ENCODE peak calls at places on chromosomes 11 and 22, in five cellular contexts. B is GM23248, X is fibroblast of lung, Q is HCT116, I is mammary epithelial cell. O is an unnamed sample.

GRCh38 chr11:22666700-22667439 is 459 bp downstream of the GAS2 start:
- DNase-seq in X (peak; percentile 43), B (peak; percentile 20), Q (no peak), I (no peak), O (no peak)

GRCh38 chr11:100849009-100849913 is 162.2 kb downstream of the ARHGAP42 start:
- DNase-seq in B (peak; percentile 87), Q (no peak), I (no peak), X (peak; percentile 83), O (peak; percentile 49)

GRCh38 chr11:95567685-95568084 is 221.9 kb downstream of the FAM76B start:
- DNase-seq in Q (no peak), B (peak; percentile 81), I (no peak), X (peak; percentile 77), O (no peak)

GRCh38 chr11:131447268-131447667 is 76.9 kb downstream of the NTM start:
- DNase-seq in Q (no peak), X (no peak), I (no peak), B (no peak), O (no peak)

GRCh38 chr22:23521442-23522113 is 58.5 kb downstream of the IGLL1 start:
- DNase-seq in I (peak; percentile 66), B (peak; percentile 99), Q (peak; percentile 46), X (peak; percentile 84), O (peak; percentile 100)

GRCh38 chr11:3166268-3167142 is 1.4 kb upstream of the OSBPL5 start:
- DNase-seq in Q (no peak), B (no peak), I (no peak), X (no peak), O (peak; percentile 62)

GRCh38 chr11:106998126-106998525 is 20.1 kb downstream of the GUCY1A2 start:
- DNase-seq in I (no peak), X (peak; percentile 74), B (peak; percentile 83), Q (no peak), O (no peak)

GRCh38 chr11:125093502-125093901 is 17.9 kb downstream of the TMEM218 start:
- DNase-seq in B (no peak), X (no peak), I (no peak), Q (no peak), O (no peak)

GRCh38 chr22:26610983-26611382 is 6.8 kb downstream of the CRYBB1 start:
- DNase-seq in Q (no peak), B (peak; percentile 47), X (peak; percentile 60), I (peak; percentile 18), O (peak; percentile 82)

GRCh38 chr22:46297151-46297819 is 615 bp downstream of the GTSE1 start:
- DNase-seq in Q (no peak), I (peak; percentile 45), B (peak; percentile 83), X (peak; percentile 50), O (peak; percentile 87)

GRCh38 chr22:47043835-47044721 is 281.6 kb downstream of the TBC1D22A start:
- DNase-seq in Q (no peak), I (no peak), B (peak; percentile 42), X (peak; percentile 71), O (peak; percentile 89)

GRCh38 chr22:26428515-26429457 is at the start of gene ASPHD2:
- DNase-seq in I (peak; percentile 64), B (peak; percentile 80), X (peak; percentile 66), Q (no peak), O (peak; percentile 97)

GRCh38 chr22:26713823-26714449 is 56.5 kb downstream of the MIAT start:
- DNase-seq in I (no peak), Q (no peak), X (peak; percentile 89), B (peak; percentile 96), O (no peak)

GRCh38 chr11:32893947-32894827 is 1.6 kb downstream of the QSER1 start:
- DNase-seq in Q (peak; percentile 88), X (peak; percentile 93), B (peak; percentile 89), I (peak; percentile 88), O (peak; percentile 95)

GRCh38 chr11:34284836-34285235 is 73.0 kb downstream of the ABTB2 start:
- DNase-seq in X (no peak), I (no peak), Q (no peak), B (no peak), O (no peak)

GRCh38 chr22:35227248-35227647 is 30.0 kb upstream of the HMGXB4 start:
- DNase-seq in B (no peak), I (no peak), Q (no peak), X (no peak), O (no peak)

GRCh38 chr11:133343951-133344350 is 188.3 kb downstream of the OPCML start:
- DNase-seq in B (no peak), Q (no peak), I (peak; percentile 95), X (peak; percentile 92), O (no peak)

GRCh38 chr11:75246006-75246672 is 5.6 kb downstream of the TPBGL start:
- DNase-seq in X (no peak), Q (no peak), I (no peak), B (no peak), O (peak; percentile 44)

GRCh38 chr11:12005476-12005875 is 3.0 kb downstream of the DKK3 start:
- DNase-seq in B (peak; percentile 87), Q (no peak), I (no peak), X (peak; percentile 78), O (no peak)

GRCh38 chr11:69894126-69895047 is 75.2 kb upstream of the FGF3 start:
- DNase-seq in B (no peak), X (peak; percentile 20), Q (no peak), I (peak; percentile 17), O (peak; percentile 14)

GRCh38 chr11:72238040-72238450 is 5.9 kb downstream of the PHOX2A start:
- DNase-seq in B (peak; percentile 84), X (peak; percentile 61), Q (peak; percentile 44), I (peak; percentile 19), O (peak; percentile 99)

GRCh38 chr11:85946221-85946620 is 91.0 kb downstream of the CCDC83 start:
- DNase-seq in I (peak; percentile 37), X (peak; percentile 38), Q (no peak), B (peak; percentile 59), O (no peak)

GRCh38 chr22:46612904-46613605 is 7.1 kb upstream of the GRAMD4 start:
- DNase-seq in I (no peak), B (no peak), X (no peak), Q (no peak), O (no peak)

GRCh38 chr11:74540270-74540669 is 46.7 kb upstream of the LIPT2 start:
- DNase-seq in I (no peak), X (no peak), B (no peak), Q (no peak), O (no peak)

GRCh38 chr22:43008509-43008908 is 6.4 kb downstream of the PACSIN2 start:
- DNase-seq in B (peak; percentile 65), I (no peak), X (no peak), Q (no peak), O (no peak)

GRCh38 chr22:45187891-45188290 is 24.2 kb downstream of the NUP50 start:
- DNase-seq in B (no peak), X (no peak), Q (no peak), I (no peak), O (no peak)

GRCh38 chr22:42561856-42562255 is 8.1 kb downstream of the SERHL2 start:
- DNase-seq in X (no peak), B (no peak), I (no peak), Q (no peak), O (peak; percentile 55)

GRCh38 chr11:122293298-122294023 is 177.4 kb upstream of the BLID start:
- DNase-seq in I (peak; percentile 5), X (no peak), B (peak; percentile 46), Q (no peak), O (no peak)

GRCh38 chr11:62217191-62217748 is 8.8 kb downstream of the SCGB2A1 start:
- DNase-seq in B (peak; percentile 49), I (no peak), X (no peak), Q (no peak), O (peak; percentile 45)

GRCh38 chr22:39728236-39728860 is 157.8 kb downstream of the CACNA1I start:
- DNase-seq in X (no peak), I (no peak), Q (no peak), B (no peak), O (peak; percentile 34)

GRCh38 chr22:26330971-26331625 is 98.0 kb upstream of the ASPHD2 start:
- DNase-seq in X (peak; percentile 19), B (peak; percentile 60), I (peak; percentile 57), Q (peak; percentile 63), O (peak; percentile 94)

GRCh38 chr11:44525473-44526252 is 39.8 kb upstream of the CD82 start:
- DNase-seq in X (no peak), I (no peak), B (no peak), Q (no peak), O (peak; percentile 89)
- H2AFZ ChIP-seq in X (no peak overlapping the region), I (no peak overlapping the region), B (no peak overlapping the region), Q (no peak overlapping the region), O (peak overlapping the region; percentile 79)

GRCh38 chr22:29788339-29789279 is 21.4 kb downstream of the UQCR10 start:
- DNase-seq in Q (no peak), B (no peak), I (no peak), X (no peak), O (peak; percentile 8)
- H3K36me3 ChIP-seq in Q (peaks cover 12% of the 10 kb centered on the region), B (peaks cover 15% of the 10 kb centered on the region), I (peaks cover 13% of the 10 kb centered on the region), X (peaks cover 26% of the 10 kb centered on the region), O (peaks cover 54% of the 10 kb centered on the region)

DNA sequence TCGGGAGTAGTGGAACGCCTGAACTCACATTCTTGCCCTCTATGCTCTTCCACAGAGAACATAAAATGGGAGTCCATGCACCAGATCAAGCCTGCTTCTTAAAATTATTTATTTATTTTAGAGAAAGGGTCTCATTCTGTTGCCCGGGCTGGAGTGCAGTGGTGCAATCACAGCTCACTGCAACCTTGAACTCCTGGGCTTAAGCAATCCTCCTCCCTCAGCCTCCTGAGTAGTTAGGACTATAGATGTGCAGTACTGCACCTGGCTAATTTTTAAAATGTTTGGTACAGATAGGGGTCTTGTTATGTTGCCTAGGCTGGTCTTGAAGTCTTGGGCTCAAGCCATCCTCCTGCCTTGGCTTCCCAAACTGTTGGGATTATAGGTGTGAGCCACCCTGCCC is 13.0 kb downstream of the SLC6A5 start:
- DNase-seq in I (no peak), X (no peak), B (no peak), Q (no peak), O (no peak)
- H2AFZ ChIP-seq in I (no peak overlapping the region), X (no peak overlapping the region), B (no peak overlapping the region), Q (no peak overlapping the region), O (no peak overlapping the region)

DNA sequence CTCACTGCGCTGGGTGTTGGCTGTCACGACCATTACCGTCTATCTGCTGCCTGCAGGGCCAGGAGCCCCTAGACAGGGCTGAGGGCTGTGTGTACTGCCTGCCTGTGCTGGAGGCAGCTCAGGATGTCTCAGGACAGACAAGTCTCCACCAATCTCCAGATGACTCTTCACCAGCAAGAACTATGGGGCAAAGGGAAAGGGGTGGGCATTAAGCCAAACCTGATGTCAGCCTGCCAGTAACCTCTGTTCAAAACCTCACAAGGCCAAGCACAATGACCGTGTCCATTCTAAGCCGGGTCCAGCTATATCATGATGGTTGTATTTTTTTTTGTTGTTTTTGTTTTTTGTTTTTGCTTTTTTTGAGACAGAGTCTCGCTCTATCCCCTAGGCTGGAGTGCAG is 31.6 kb downstream of the MAFF start:
- DNase-seq in Q (no peak), B (peak; percentile 32), X (no peak), I (no peak), O (peak; percentile 81)
- H3K36me3 ChIP-seq in Q (peaks cover 7% of the 10 kb centered on the region), B (peaks cover 22% of the 10 kb centered on the region), X (peaks cover 23% of the 10 kb centered on the region), I (peaks cover 9% of the 10 kb centered on the region), O (peaks cover 65% of the 10 kb centered on the region)

GRCh38 chr11:128824199-128825049 is 42.7 kb downstream of the KCNJ1 start:
- DNase-seq in Q (no peak), B (peak; percentile 39), I (no peak), X (no peak), O (peak; percentile 74)
- H2AFZ ChIP-seq in Q (no peak overlapping the region), B (peak overlapping the region; percentile 87), I (no peak overlapping the region), X (no peak overlapping the region), O (peak overlapping the region; percentile 68)

GRCh38 chr22:20804650-20805049 is 30.7 kb downstream of the SERPIND1 start:
- DNase-seq in X (no peak), I (no peak), B (no peak), Q (no peak), O (no peak)
- H3K36me3 ChIP-seq in X (peaks cover 22% of the 10 kb centered on the region), I (peaks cover 11% of the 10 kb centered on the region), B (peaks cover 21% of the 10 kb centered on the region), Q (peaks cover 24% of the 10 kb centered on the region), O (peaks cover 60% of the 10 kb centered on the region)

GRCh38 chr11:18668131-18668530 is 30.4 kb upstream of the TMEM86A start:
- DNase-seq in X (peak; percentile 14), I (no peak), B (no peak), Q (no peak), O (no peak)
- H2AFZ ChIP-seq in X (no peak overlapping the region), I (peak overlapping the region; percentile 76), B (no peak overlapping the region), Q (peak overlapping the region; percentile 81), O (peak overlapping the region; percentile 56)

O was measured in osteoblast.